ENCODE peak calls at places on chromosomes 11 and 22, in four cellular contexts. M, P, F and O are unnamed samples.

GRCh38 chr22:39409630-39410029 is 10.1 kb downstream of the TAB1 start:
- DNase-seq in F (no peak), P (no peak), M (no peak), O (no peak)

GRCh38 chr22:39567135-39567946 is 3.2 kb upstream of the CACNA1I start:
- DNase-seq in P (no peak), M (peak), F (no peak), O (peak)

GRCh38 chr11:33701302-33701701 is 676 bp upstream of the C11orf91 start:
- DNase-seq in F (no peak), M (no peak), P (peak), O (no peak)

GRCh38 chr11:64842851-64843841 is 1.3 kb downstream of the CDC42BPG start:
- DNase-seq in P (no peak), M (no peak), F (no peak), O (no peak)

GRCh38 chr11:72764503-72764902 is 12.3 kb upstream of the ARAP1 start:
- DNase-seq in F (no peak), P (no peak), M (no peak), O (no peak)

GRCh38 chr11:70467196-70468085 is 69.1 kb downstream of the CTTN start:
- DNase-seq in M (peak), F (peak), P (peak), O (peak)

GRCh38 chr11:128610765-128611617 is 23.6 kb upstream of the ETS1 start:
- DNase-seq in M (peak), F (no peak), P (no peak), O (peak)

GRCh38 chr22:19897726-19898515 is 43.2 kb upstream of the GNB1L start:
- DNase-seq in M (no peak), P (no peak), F (no peak), O (no peak)

GRCh38 chr11:130180491-130180890 is 20.9 kb downstream of the ST14 start:
- DNase-seq in M (no peak), P (peak), F (no peak), O (no peak)

GRCh38 chr22:29269731-29270474 is 1.8 kb downstream of the EWSR1 start:
- DNase-seq in P (no peak), F (no peak), M (no peak), O (no peak)

GRCh38 chr11:113384551-113384950 is 3.0 kb upstream of the ANKK1 start:
- DNase-seq in F (no peak), P (peak), M (no peak), O (no peak)

GRCh38 chr11:13917269-13917668 is 45.3 kb upstream of the SPON1 start:
- DNase-seq in M (no peak), P (no peak), F (no peak), O (no peak)

GRCh38 chr22:46653596-46653995 is 33.4 kb downstream of the GRAMD4 start:
- DNase-seq in M (no peak), P (no peak), F (no peak), O (no peak)

GRCh38 chr11:130892847-130893246 is 23.4 kb downstream of the SNX19 start:
- DNase-seq in F (no peak), M (no peak), P (no peak), O (no peak)

GRCh38 chr11:119258180-119258579 is 52.0 kb downstream of the CBL start:
- DNase-seq in M (peak), P (no peak), F (no peak), O (no peak)

GRCh38 chr11:66015094-66015881 is 3.5 kb downstream of the CST6 start:
- DNase-seq in M (no peak), P (peak), F (no peak), O (no peak)

GRCh38 chr11:2462986-2463765 is 18.4 kb downstream of the KCNQ1 start:
- DNase-seq in F (no peak), M (no peak), P (no peak), O (peak)

GRCh38 chr22:31526275-31526674 is 29.9 kb downstream of the SFI1 start:
- DNase-seq in P (no peak), F (no peak), M (no peak), O (no peak)

GRCh38 chr11:16964501-16964900 is 49.7 kb downstream of the PLEKHA7 start:
- DNase-seq in M (no peak), P (no peak), F (no peak), O (no peak)

GRCh38 chr11:46306296-46306853 is 28.9 kb downstream of the CREB3L1 start:
- DNase-seq in P (peak), F (no peak), M (no peak), O (no peak)

GRCh38 chr11:119590651-119591308 is 138.2 kb downstream of the NECTIN1 start:
- DNase-seq in F (no peak), M (no peak), P (no peak), O (no peak)

GRCh38 chr11:114783805-114784204 is 105.5 kb downstream of the NXPE2 start:
- DNase-seq in P (no peak), F (no peak), M (no peak), O (no peak)
- H3K4me3 ChIP-seq in P (no peak), F (no peak), M (no peak), O (no peak)

GRCh38 chr11:44566559-44566949 is 1.1 kb downstream of the CD82 start:
- DNase-seq in P (no peak), M (no peak), F (no peak), O (peak)
- H3K4me3 ChIP-seq in P (no peak), M (peak), F (peak), O (peak)

GRCh38 chr11:94793822-94794221 is 25.7 kb downstream of the AMOTL1 start:
- DNase-seq in F (no peak), P (no peak), M (no peak), O (no peak)
- H3K4me3 ChIP-seq in F (no peak), P (no peak), M (no peak), O (no peak)

GRCh38 chr11:327581-327923 is 6.9 kb upstream of the IFITM3 start:
- DNase-seq in P (no peak), F (no peak), M (no peak), O (no peak)
- H3K4me3 ChIP-seq in P (no peak), F (no peak), M (peak), O (no peak)

GRCh38 chr22:33865996-33866395 is 54.3 kb downstream of the LARGE1 start:
- DNase-seq in F (no peak), M (no peak), P (no peak), O (no peak)
- H3K4me3 ChIP-seq in F (no peak), M (no peak), P (no peak), O (no peak)

DNA sequence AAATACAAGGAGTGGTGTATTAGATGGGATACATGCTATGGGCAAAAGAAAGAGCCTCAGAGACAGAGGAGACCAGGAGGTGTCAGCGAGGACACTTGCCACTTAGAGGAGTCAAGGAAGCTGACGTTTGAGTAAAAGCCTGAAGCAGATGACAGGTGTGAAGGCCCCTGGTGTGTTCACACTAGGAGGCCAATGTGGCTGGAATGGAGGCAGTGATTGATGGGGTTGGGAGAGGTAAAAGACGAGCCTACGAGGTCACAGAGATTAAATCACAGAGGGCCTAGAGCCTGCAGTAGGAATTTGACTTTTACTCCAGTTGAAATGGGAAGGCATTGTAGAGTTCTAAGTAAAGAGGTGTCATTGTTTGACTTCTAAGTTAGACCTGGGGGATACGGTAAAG is 12.0 kb upstream of the GDPD5 start:
- DNase-seq in F (no peak), P (no peak), M (no peak), O (no peak)
- H3K4me3 ChIP-seq in F (no peak), P (no peak), M (no peak), O (no peak)

GRCh38 chr11:10803676-10804075 is 5.0 kb downstream of the EIF4G2 start:
- DNase-seq in F (no peak), P (peak), M (no peak), O (no peak)
- H3K4me3 ChIP-seq in F (no peak), P (no peak), M (no peak), O (no peak)